ENCODE peak calls at places on chromosomes 12 and 14, in nine cellular contexts. Q, I, P, H, X, G, T, U and B are unnamed samples.

GRCh38 chr12:57008113-57008687 is 1.9 kb upstream of the ZBTB39 start:
- DNase-seq in Q (peak), I (no peak), P (no peak), H (peak), X (no peak), G (peak), T (peak), U (no peak), B (no peak)

GRCh38 chr12:23817345-23817744 is 132.1 kb downstream of the SOX5 start:
- DNase-seq in Q (no peak), I (no peak), P (no peak), H (no peak), X (no peak), G (no peak), T (no peak), U (no peak), B (no peak)

GRCh38 chr14:103925316-103925715 is 2.9 kb upstream of the TDRD9 start:
- DNase-seq in Q (no peak), I (no peak), P (no peak), H (no peak), X (no peak), G (no peak), T (no peak), U (no peak), B (no peak)

GRCh38 chr14:28707814-28708213 is 58.8 kb upstream of the FOXG1 start:
- DNase-seq in Q (no peak), I (no peak), P (no peak), H (no peak), X (no peak), G (peak), T (peak), U (no peak), B (no peak)

GRCh38 chr14:96363751-96364336 is 518 bp downstream of the GSKIP start:
- DNase-seq in Q (no peak), I (no peak), P (peak), H (peak), X (peak), G (peak), T (peak), U (no peak), B (peak)

GRCh38 chr14:51783765-51784164 is 76.6 kb upstream of the GNG2 start:
- DNase-seq in Q (no peak), I (no peak), P (no peak), H (no peak), X (no peak), G (peak), T (no peak), U (no peak), B (no peak)

GRCh38 chr12:9043766-9044165 is 54.4 kb downstream of the KLRG1 start:
- DNase-seq in Q (no peak), I (no peak), P (no peak), H (no peak), X (no peak), G (no peak), T (no peak), U (no peak), B (no peak)

GRCh38 chr12:118409834-118410233 is 33.5 kb downstream of the SUDS3 start:
- DNase-seq in Q (no peak), I (no peak), P (no peak), H (no peak), X (no peak), G (no peak), T (no peak), U (no peak), B (no peak)

GRCh38 chr14:38973083-38973700 is 129.8 kb downstream of the SEC23A start:
- DNase-seq in Q (no peak), I (no peak), P (no peak), H (no peak), X (no peak), G (no peak), T (no peak), U (no peak), B (no peak)

GRCh38 chr12:51409846-51410245 is 14.8 kb upstream of the SLC4A8 start:
- DNase-seq in Q (no peak), I (no peak), P (no peak), H (no peak), X (no peak), G (no peak), T (no peak), U (no peak), B (no peak)

GRCh38 chr14:21454843-21455550 is 926 bp downstream of the CHD8 start:
- DNase-seq in Q (no peak), I (no peak), P (no peak), H (no peak), X (no peak), G (no peak), T (no peak), U (no peak), B (no peak)

GRCh38 chr12:29889737-29890136 is 106.0 kb upstream of the TMTC1 start:
- DNase-seq in Q (peak), I (no peak), P (peak), H (peak), X (no peak), G (peak), T (peak), U (no peak), B (peak)

GRCh38 chr14:104735830-104736642 is 12.0 kb downstream of the ADSS1 start:
- DNase-seq in Q (no peak), I (no peak), P (peak), H (no peak), X (no peak), G (peak), T (no peak), U (peak), B (no peak)

GRCh38 chr12:103350116-103350515 is 145.7 kb downstream of the C12orf42 start:
- DNase-seq in Q (no peak), I (no peak), P (no peak), H (no peak), X (no peak), G (peak), T (no peak), U (no peak), B (no peak)

GRCh38 chr12:48021485-48022179 is 17.4 kb upstream of the COL2A1 start:
- DNase-seq in Q (peak), I (no peak), P (no peak), H (no peak), X (no peak), G (peak), T (peak), U (no peak), B (no peak)

GRCh38 chr14:96627811-96628775 is 125.9 kb downstream of the PAPOLA start:
- DNase-seq in Q (no peak), I (no peak), P (no peak), H (no peak), X (no peak), G (no peak), T (no peak), U (peak), B (no peak)

GRCh38 chr12:113633678-113634332 is 162.1 kb upstream of the LHX5 start:
- DNase-seq in Q (no peak), I (no peak), P (no peak), H (no peak), X (no peak), G (no peak), T (no peak), U (no peak), B (no peak)

GRCh38 chr14:98234208-98234607 is 1037.8 kb downstream of the BCL11B start:
- DNase-seq in Q (no peak), I (no peak), P (no peak), H (no peak), X (no peak), G (peak), T (no peak), U (no peak), B (peak)

GRCh38 chr12:48917857-48918537 is 7.3 kb downstream of the FKBP11 start:
- DNase-seq in Q (no peak), I (no peak), P (no peak), H (no peak), X (peak), G (no peak), T (no peak), U (no peak), B (no peak)

GRCh38 chr12:104764225-104765073 is 193.6 kb downstream of the SLC41A2 start:
- DNase-seq in Q (no peak), I (peak), P (no peak), H (no peak), X (no peak), G (no peak), T (no peak), U (no peak), B (peak)

GRCh38 chr14:62213516-62213915 is 451.3 kb downstream of the SNAPC1 start:
- DNase-seq in Q (peak), I (no peak), P (no peak), H (no peak), X (no peak), G (peak), T (peak), U (no peak), B (no peak)

GRCh38 chr14:57749267-57749666 is 116.6 kb downstream of the SLC35F4 start:
- DNase-seq in Q (no peak), I (no peak), P (no peak), H (no peak), X (no peak), G (peak), T (peak), U (no peak), B (no peak)

GRCh38 chr12:31353730-31354708 is 28.1 kb upstream of the SINHCAF start:
- DNase-seq in Q (no peak), I (no peak), P (no peak), H (no peak), X (no peak), G (no peak), T (peak), U (no peak), B (no peak)

GRCh38 chr14:77140343-77140936 is 1.2 kb downstream of the ZDHHC22 start:
- DNase-seq in Q (no peak), I (no peak), P (no peak), H (no peak), X (no peak), G (no peak), T (no peak), U (no peak), B (no peak)

GRCh38 chr12:522692-523378 is 63.1 kb downstream of the B4GALNT3 start:
- DNase-seq in Q (no peak), I (no peak), P (no peak), H (no peak), X (no peak), G (no peak), T (no peak), U (no peak), B (no peak)

GRCh38 chr14:59631237-59631636 is 54.6 kb upstream of the CCDC175 start:
- DNase-seq in Q (peak), I (no peak), P (no peak), H (peak), X (no peak), G (no peak), T (no peak), U (no peak), B (no peak)

GRCh38 chr14:61476105-61476736 is 154.8 kb downstream of the PRKCH start:
- DNase-seq in Q (no peak), I (no peak), P (no peak), H (no peak), X (no peak), G (no peak), T (no peak), U (no peak), B (no peak)

GRCh38 chr14:72929316-72930080 is 3.2 kb downstream of the DCAF4 start:
- DNase-seq in Q (no peak), I (no peak), P (no peak), H (no peak), X (no peak), G (no peak), T (no peak), U (peak), B (no peak)

GRCh38 chr14:105856676-105857222 is 330.4 kb downstream of the TMEM121 start:
- DNase-seq in Q (no peak), I (no peak), P (peak), H (no peak), X (no peak), G (no peak), T (no peak), U (peak), B (no peak)

GRCh38 chr14:103576371-103577024 is 13.7 kb downstream of the COA8 start:
- DNase-seq in Q (peak), I (no peak), P (peak), H (peak), X (no peak), G (peak), T (peak), U (peak), B (no peak)

GRCh38 chr12:39779768-39780340 is 160.3 kb upstream of the ABCD2 start:
- DNase-seq in Q (no peak), I (no peak), P (no peak), H (no peak), X (no peak), G (no peak), T (no peak), U (no peak), B (no peak)

GRCh38 chr12:113146999-113147398 is 2.5 kb upstream of the CFAP73 start:
- DNase-seq in Q (no peak), I (no peak), P (no peak), H (no peak), X (no peak), G (no peak), T (no peak), U (no peak), B (no peak)

GRCh38 chr12:109720152-109720855 is 6.7 kb downstream of the FAM222A start:
- DNase-seq in Q (peak), I (no peak), P (peak), H (no peak), X (no peak), G (no peak), T (no peak), U (no peak), B (no peak)

GRCh38 chr14:74414793-74415437 is 11.1 kb downstream of the SYNDIG1L start:
- DNase-seq in Q (no peak), I (no peak), P (no peak), H (no peak), X (no peak), G (no peak), T (no peak), U (no peak), B (no peak)

GRCh38 chr14:44941591-44941990 is 20.2 kb downstream of the KLHL28 start:
- DNase-seq in Q (no peak), I (no peak), P (no peak), H (no peak), X (no peak), G (no peak), T (no peak), U (no peak), B (no peak)

GRCh38 chr14:31690056-31690455 is 128.9 kb downstream of the NUBPL start:
- DNase-seq in Q (no peak), I (no peak), P (no peak), H (no peak), X (no peak), G (no peak), T (no peak), U (no peak), B (no peak)

GRCh38 chr12:102504280-102504679 is 23.9 kb upstream of the IGF1 start:
- DNase-seq in Q (no peak), I (no peak), P (no peak), H (no peak), X (no peak), G (no peak), T (no peak), U (no peak), B (no peak)

GRCh38 chr14:103905861-103906456 is 22.3 kb upstream of the TDRD9 start:
- DNase-seq in Q (no peak), I (no peak), P (no peak), H (no peak), X (no peak), G (no peak), T (no peak), U (no peak), B (no peak)